ENCODE peak calls at places on chromosomes 13 and 19, in eight cellular contexts. One of them, this sample, is unnamed.

GRCh38 chr13:77406644-77407440 is 79.9 kb upstream of the MYCBP2 start:
- DNase-seq in CD4-positive, alpha-beta T cell: no peak
- DNase-seq in activated naive CD8-positive, alpha-beta T cell treated with anti-CD3 and anti-CD28 coated beads, Interleukin-2, amount 50 U/mL, for 16 hours: no peak
- DNase-seq in activated CD4-positive, alpha-beta T cell treated with anti-CD3 and anti-CD28 coated beads, Interleukin-2, amount 50 U/mL, for 48 hours: no peak
- DNase-seq in T-helper 1 cell: no peak
- DNase-seq in astrocyte of the spinal cord: no peak
- DNase-seq in C1 segment of cervical spinal cord: no peak
- DNase-seq in psoas muscle: no peak
- DNase-seq in this sample: no peak

GRCh38 chr13:97858161-97858560 is 95.3 kb upstream of the IPO5 start:
- DNase-seq in CD4-positive, alpha-beta T cell: no peak
- DNase-seq in activated naive CD8-positive, alpha-beta T cell treated with anti-CD3 and anti-CD28 coated beads, Interleukin-2, amount 50 U/mL, for 16 hours: no peak
- DNase-seq in activated CD4-positive, alpha-beta T cell treated with anti-CD3 and anti-CD28 coated beads, Interleukin-2, amount 50 U/mL, for 48 hours: no peak
- DNase-seq in T-helper 1 cell: no peak
- DNase-seq in astrocyte of the spinal cord: no peak
- DNase-seq in C1 segment of cervical spinal cord: no peak
- DNase-seq in psoas muscle: no peak
- DNase-seq in this sample: no peak

GRCh38 chr19:6213266-6213595 is 66.5 kb downstream of the MLLT1 start:
- DNase-seq in CD4-positive, alpha-beta T cell: no peak
- DNase-seq in activated naive CD8-positive, alpha-beta T cell treated with anti-CD3 and anti-CD28 coated beads, Interleukin-2, amount 50 U/mL, for 16 hours: no peak
- DNase-seq in activated CD4-positive, alpha-beta T cell treated with anti-CD3 and anti-CD28 coated beads, Interleukin-2, amount 50 U/mL, for 48 hours: no peak
- DNase-seq in T-helper 1 cell: no peak
- DNase-seq in astrocyte of the spinal cord: no peak
- DNase-seq in C1 segment of cervical spinal cord: no peak
- DNase-seq in psoas muscle: no peak
- DNase-seq in this sample: no peak

GRCh38 chr19:6997679-6998445 is 23.4 kb downstream of the MBD3L2B start:
- DNase-seq in CD4-positive, alpha-beta T cell: no peak
- DNase-seq in activated naive CD8-positive, alpha-beta T cell treated with anti-CD3 and anti-CD28 coated beads, Interleukin-2, amount 50 U/mL, for 16 hours: no peak
- DNase-seq in activated CD4-positive, alpha-beta T cell treated with anti-CD3 and anti-CD28 coated beads, Interleukin-2, amount 50 U/mL, for 48 hours: no peak
- DNase-seq in T-helper 1 cell: no peak
- DNase-seq in astrocyte of the spinal cord: no peak
- DNase-seq in C1 segment of cervical spinal cord: no peak
- DNase-seq in psoas muscle: no peak
- DNase-seq in this sample: no peak

GRCh38 chr13:46389985-46390384 is 2.9 kb upstream of the RUBCNL start:
- DNase-seq in CD4-positive, alpha-beta T cell: peak
- DNase-seq in activated naive CD8-positive, alpha-beta T cell treated with anti-CD3 and anti-CD28 coated beads, Interleukin-2, amount 50 U/mL, for 16 hours: no peak
- DNase-seq in activated CD4-positive, alpha-beta T cell treated with anti-CD3 and anti-CD28 coated beads, Interleukin-2, amount 50 U/mL, for 48 hours: no peak
- DNase-seq in T-helper 1 cell: peak
- DNase-seq in astrocyte of the spinal cord: peak
- DNase-seq in C1 segment of cervical spinal cord: peak
- DNase-seq in psoas muscle: no peak
- DNase-seq in this sample: peak

GRCh38 chr13:31172001-31172400 is 10.3 kb upstream of the HSPH1 start:
- DNase-seq in CD4-positive, alpha-beta T cell: no peak
- DNase-seq in activated naive CD8-positive, alpha-beta T cell treated with anti-CD3 and anti-CD28 coated beads, Interleukin-2, amount 50 U/mL, for 16 hours: no peak
- DNase-seq in activated CD4-positive, alpha-beta T cell treated with anti-CD3 and anti-CD28 coated beads, Interleukin-2, amount 50 U/mL, for 48 hours: no peak
- DNase-seq in T-helper 1 cell: no peak
- DNase-seq in astrocyte of the spinal cord: no peak
- DNase-seq in C1 segment of cervical spinal cord: no peak
- DNase-seq in psoas muscle: no peak
- DNase-seq in this sample: no peak

GRCh38 chr19:801861-802496 is 4.7 kb downstream of the PTBP1 start:
- DNase-seq in CD4-positive, alpha-beta T cell: no peak
- DNase-seq in activated naive CD8-positive, alpha-beta T cell treated with anti-CD3 and anti-CD28 coated beads, Interleukin-2, amount 50 U/mL, for 16 hours: no peak
- DNase-seq in activated CD4-positive, alpha-beta T cell treated with anti-CD3 and anti-CD28 coated beads, Interleukin-2, amount 50 U/mL, for 48 hours: no peak
- DNase-seq in T-helper 1 cell: no peak
- DNase-seq in astrocyte of the spinal cord: peak
- DNase-seq in C1 segment of cervical spinal cord: no peak
- DNase-seq in psoas muscle: peak
- DNase-seq in this sample: no peak

GRCh38 chr13:32471187-32471922 is 43.4 kb upstream of the N4BP2L1 start:
- DNase-seq in CD4-positive, alpha-beta T cell: no peak
- DNase-seq in activated naive CD8-positive, alpha-beta T cell treated with anti-CD3 and anti-CD28 coated beads, Interleukin-2, amount 50 U/mL, for 16 hours: no peak
- DNase-seq in activated CD4-positive, alpha-beta T cell treated with anti-CD3 and anti-CD28 coated beads, Interleukin-2, amount 50 U/mL, for 48 hours: no peak
- DNase-seq in T-helper 1 cell: no peak
- DNase-seq in astrocyte of the spinal cord: no peak
- DNase-seq in C1 segment of cervical spinal cord: no peak
- DNase-seq in psoas muscle: peak
- DNase-seq in this sample: no peak

GRCh38 chr13:111508902-111509509 is 188.6 kb downstream of the TEX29 start:
- DNase-seq in CD4-positive, alpha-beta T cell: no peak
- DNase-seq in activated naive CD8-positive, alpha-beta T cell treated with anti-CD3 and anti-CD28 coated beads, Interleukin-2, amount 50 U/mL, for 16 hours: no peak
- DNase-seq in activated CD4-positive, alpha-beta T cell treated with anti-CD3 and anti-CD28 coated beads, Interleukin-2, amount 50 U/mL, for 48 hours: no peak
- DNase-seq in T-helper 1 cell: no peak
- DNase-seq in astrocyte of the spinal cord: no peak
- DNase-seq in C1 segment of cervical spinal cord: no peak
- DNase-seq in psoas muscle: no peak
- DNase-seq in this sample: no peak

GRCh38 chr19:42412223-42412622 is 15.0 kb downstream of the LIPE start:
- DNase-seq in CD4-positive, alpha-beta T cell: no peak
- DNase-seq in activated naive CD8-positive, alpha-beta T cell treated with anti-CD3 and anti-CD28 coated beads, Interleukin-2, amount 50 U/mL, for 16 hours: no peak
- DNase-seq in activated CD4-positive, alpha-beta T cell treated with anti-CD3 and anti-CD28 coated beads, Interleukin-2, amount 50 U/mL, for 48 hours: no peak
- DNase-seq in T-helper 1 cell: no peak
- DNase-seq in astrocyte of the spinal cord: no peak
- DNase-seq in C1 segment of cervical spinal cord: peak
- DNase-seq in psoas muscle: no peak
- DNase-seq in this sample: no peak

GRCh38 chr13:20150561-20150960 is 10.3 kb downstream of the GJA3 start:
- DNase-seq in CD4-positive, alpha-beta T cell: no peak
- DNase-seq in activated naive CD8-positive, alpha-beta T cell treated with anti-CD3 and anti-CD28 coated beads, Interleukin-2, amount 50 U/mL, for 16 hours: no peak
- DNase-seq in activated CD4-positive, alpha-beta T cell treated with anti-CD3 and anti-CD28 coated beads, Interleukin-2, amount 50 U/mL, for 48 hours: no peak
- DNase-seq in T-helper 1 cell: no peak
- DNase-seq in astrocyte of the spinal cord: no peak
- DNase-seq in C1 segment of cervical spinal cord: no peak
- DNase-seq in psoas muscle: no peak
- DNase-seq in this sample: no peak

GRCh38 chr13:72805663-72806341 is 23.9 kb downstream of the PIBF1 start:
- DNase-seq in CD4-positive, alpha-beta T cell: no peak
- DNase-seq in activated naive CD8-positive, alpha-beta T cell treated with anti-CD3 and anti-CD28 coated beads, Interleukin-2, amount 50 U/mL, for 16 hours: no peak
- DNase-seq in activated CD4-positive, alpha-beta T cell treated with anti-CD3 and anti-CD28 coated beads, Interleukin-2, amount 50 U/mL, for 48 hours: no peak
- DNase-seq in T-helper 1 cell: no peak
- DNase-seq in astrocyte of the spinal cord: no peak
- DNase-seq in C1 segment of cervical spinal cord: no peak
- DNase-seq in psoas muscle: no peak
- DNase-seq in this sample: no peak

GRCh38 chr13:79225487-79226232 is 180.4 kb downstream of the RBM26 start:
- DNase-seq in CD4-positive, alpha-beta T cell: no peak
- DNase-seq in activated naive CD8-positive, alpha-beta T cell treated with anti-CD3 and anti-CD28 coated beads, Interleukin-2, amount 50 U/mL, for 16 hours: no peak
- DNase-seq in activated CD4-positive, alpha-beta T cell treated with anti-CD3 and anti-CD28 coated beads, Interleukin-2, amount 50 U/mL, for 48 hours: no peak
- DNase-seq in T-helper 1 cell: no peak
- DNase-seq in astrocyte of the spinal cord: no peak
- DNase-seq in C1 segment of cervical spinal cord: no peak
- DNase-seq in psoas muscle: no peak
- DNase-seq in this sample: no peak

GRCh38 chr13:101623469-101624209 is 171.2 kb downstream of the ITGBL1 start:
- DNase-seq in CD4-positive, alpha-beta T cell: no peak
- DNase-seq in activated naive CD8-positive, alpha-beta T cell treated with anti-CD3 and anti-CD28 coated beads, Interleukin-2, amount 50 U/mL, for 16 hours: no peak
- DNase-seq in activated CD4-positive, alpha-beta T cell treated with anti-CD3 and anti-CD28 coated beads, Interleukin-2, amount 50 U/mL, for 48 hours: no peak
- DNase-seq in T-helper 1 cell: no peak
- DNase-seq in astrocyte of the spinal cord: peak
- DNase-seq in C1 segment of cervical spinal cord: no peak
- DNase-seq in psoas muscle: no peak
- DNase-seq in this sample: no peak

GRCh38 chr13:98483636-98484288 is 93.1 kb downstream of the STK24 start:
- DNase-seq in CD4-positive, alpha-beta T cell: no peak
- DNase-seq in activated naive CD8-positive, alpha-beta T cell treated with anti-CD3 and anti-CD28 coated beads, Interleukin-2, amount 50 U/mL, for 16 hours: no peak
- DNase-seq in activated CD4-positive, alpha-beta T cell treated with anti-CD3 and anti-CD28 coated beads, Interleukin-2, amount 50 U/mL, for 48 hours: no peak
- DNase-seq in T-helper 1 cell: no peak
- DNase-seq in astrocyte of the spinal cord: no peak
- DNase-seq in C1 segment of cervical spinal cord: no peak
- DNase-seq in psoas muscle: no peak
- DNase-seq in this sample: no peak

GRCh38 chr19:42253245-42254082 is 1.5 kb downstream of the ERF start:
- DNase-seq in CD4-positive, alpha-beta T cell: peak
- DNase-seq in activated naive CD8-positive, alpha-beta T cell treated with anti-CD3 and anti-CD28 coated beads, Interleukin-2, amount 50 U/mL, for 16 hours: no peak
- DNase-seq in activated CD4-positive, alpha-beta T cell treated with anti-CD3 and anti-CD28 coated beads, Interleukin-2, amount 50 U/mL, for 48 hours: peak
- DNase-seq in T-helper 1 cell: peak
- DNase-seq in astrocyte of the spinal cord: peak
- DNase-seq in C1 segment of cervical spinal cord: peak
- DNase-seq in psoas muscle: peak
- DNase-seq in this sample: no peak

GRCh38 chr19:13366529-13367143 is 139.6 kb downstream of the CACNA1A start:
- DNase-seq in CD4-positive, alpha-beta T cell: no peak
- DNase-seq in activated naive CD8-positive, alpha-beta T cell treated with anti-CD3 and anti-CD28 coated beads, Interleukin-2, amount 50 U/mL, for 16 hours: no peak
- DNase-seq in activated CD4-positive, alpha-beta T cell treated with anti-CD3 and anti-CD28 coated beads, Interleukin-2, amount 50 U/mL, for 48 hours: no peak
- DNase-seq in T-helper 1 cell: no peak
- DNase-seq in astrocyte of the spinal cord: peak
- DNase-seq in C1 segment of cervical spinal cord: no peak
- DNase-seq in psoas muscle: no peak
- DNase-seq in this sample: no peak

GRCh38 chr19:43806848-43807247 is 4.6 kb upstream of the LYPD5 start:
- DNase-seq in CD4-positive, alpha-beta T cell: no peak
- DNase-seq in activated naive CD8-positive, alpha-beta T cell treated with anti-CD3 and anti-CD28 coated beads, Interleukin-2, amount 50 U/mL, for 16 hours: no peak
- DNase-seq in activated CD4-positive, alpha-beta T cell treated with anti-CD3 and anti-CD28 coated beads, Interleukin-2, amount 50 U/mL, for 48 hours: no peak
- DNase-seq in T-helper 1 cell: no peak
- DNase-seq in astrocyte of the spinal cord: no peak
- DNase-seq in C1 segment of cervical spinal cord: no peak
- DNase-seq in psoas muscle: no peak
- DNase-seq in this sample: no peak

GRCh38 chr19:22945560-22945959 is 57.4 kb downstream of the ZNF728 start:
- DNase-seq in CD4-positive, alpha-beta T cell: no peak
- DNase-seq in activated naive CD8-positive, alpha-beta T cell treated with anti-CD3 and anti-CD28 coated beads, Interleukin-2, amount 50 U/mL, for 16 hours: no peak
- DNase-seq in activated CD4-positive, alpha-beta T cell treated with anti-CD3 and anti-CD28 coated beads, Interleukin-2, amount 50 U/mL, for 48 hours: no peak
- DNase-seq in T-helper 1 cell: no peak
- DNase-seq in astrocyte of the spinal cord: peak
- DNase-seq in C1 segment of cervical spinal cord: no peak
- DNase-seq in psoas muscle: no peak
- DNase-seq in this sample: no peak

GRCh38 chr19:27794444-27795042 is 1418.4 kb downstream of the UQCRFS1 start:
- DNase-seq in CD4-positive, alpha-beta T cell: no peak
- DNase-seq in activated naive CD8-positive, alpha-beta T cell treated with anti-CD3 and anti-CD28 coated beads, Interleukin-2, amount 50 U/mL, for 16 hours: no peak
- DNase-seq in activated CD4-positive, alpha-beta T cell treated with anti-CD3 and anti-CD28 coated beads, Interleukin-2, amount 50 U/mL, for 48 hours: peak
- DNase-seq in T-helper 1 cell: no peak
- DNase-seq in astrocyte of the spinal cord: peak
- DNase-seq in C1 segment of cervical spinal cord: no peak
- DNase-seq in psoas muscle: no peak
- DNase-seq in this sample: no peak

GRCh38 chr13:52070929-52071523 is 46.5 kb downstream of the UTP14C start:
- DNase-seq in CD4-positive, alpha-beta T cell: no peak
- DNase-seq in activated naive CD8-positive, alpha-beta T cell treated with anti-CD3 and anti-CD28 coated beads, Interleukin-2, amount 50 U/mL, for 16 hours: no peak
- DNase-seq in activated CD4-positive, alpha-beta T cell treated with anti-CD3 and anti-CD28 coated beads, Interleukin-2, amount 50 U/mL, for 48 hours: peak
- DNase-seq in T-helper 1 cell: peak
- DNase-seq in astrocyte of the spinal cord: peak
- DNase-seq in C1 segment of cervical spinal cord: no peak
- DNase-seq in psoas muscle: no peak
- DNase-seq in this sample: no peak

GRCh38 chr19:55528030-55528801 is 8.7 kb downstream of the SBK2 start:
- DNase-seq in CD4-positive, alpha-beta T cell: no peak
- DNase-seq in activated naive CD8-positive, alpha-beta T cell treated with anti-CD3 and anti-CD28 coated beads, Interleukin-2, amount 50 U/mL, for 16 hours: no peak
- DNase-seq in activated CD4-positive, alpha-beta T cell treated with anti-CD3 and anti-CD28 coated beads, Interleukin-2, amount 50 U/mL, for 48 hours: no peak
- DNase-seq in T-helper 1 cell: no peak
- DNase-seq in astrocyte of the spinal cord: peak
- DNase-seq in C1 segment of cervical spinal cord: peak
- DNase-seq in psoas muscle: no peak
- DNase-seq in this sample: no peak

GRCh38 chr19:33683881-33684549 is 62.3 kb downstream of the CHST8 start:
- DNase-seq in CD4-positive, alpha-beta T cell: no peak
- DNase-seq in activated naive CD8-positive, alpha-beta T cell treated with anti-CD3 and anti-CD28 coated beads, Interleukin-2, amount 50 U/mL, for 16 hours: no peak
- DNase-seq in activated CD4-positive, alpha-beta T cell treated with anti-CD3 and anti-CD28 coated beads, Interleukin-2, amount 50 U/mL, for 48 hours: peak
- DNase-seq in T-helper 1 cell: no peak
- DNase-seq in astrocyte of the spinal cord: peak
- DNase-seq in C1 segment of cervical spinal cord: no peak
- DNase-seq in psoas muscle: peak
- DNase-seq in this sample: peak

GRCh38 chr19:2043864-2044708 is 7.0 kb downstream of the MKNK2 start:
- DNase-seq in CD4-positive, alpha-beta T cell: no peak
- DNase-seq in activated naive CD8-positive, alpha-beta T cell treated with anti-CD3 and anti-CD28 coated beads, Interleukin-2, amount 50 U/mL, for 16 hours: no peak
- DNase-seq in activated CD4-positive, alpha-beta T cell treated with anti-CD3 and anti-CD28 coated beads, Interleukin-2, amount 50 U/mL, for 48 hours: peak
- DNase-seq in T-helper 1 cell: no peak
- DNase-seq in astrocyte of the spinal cord: no peak
- DNase-seq in C1 segment of cervical spinal cord: no peak
- DNase-seq in psoas muscle: peak
- DNase-seq in this sample: no peak